ENCODE peak calls at places on chromosomes 4 and X, in four cellular contexts. E is OCI-LY7, Q is mesendoderm, Z is A549. I is an unnamed sample.

GRCh38 chrX:120302434-120302833 is 8.8 kb downstream of the TMEM255A start:
- DNase-seq in E (peak), Q (peak), Z (no peak), I (peak)

GRCh38 chrX:3263681-3264126 is 82.7 kb downstream of the MXRA5 start:
- DNase-seq in E (no peak), Q (no peak), Z (no peak), I (no peak)

GRCh38 chrX:45424341-45424740 is 223.7 kb upstream of the DIPK2B start:
- DNase-seq in E (no peak), Q (no peak), Z (no peak), I (no peak)

GRCh38 chr4:20832821-20833220 is 132.6 kb downstream of the PACRGL start:
- DNase-seq in E (no peak), Q (no peak), Z (no peak), I (no peak)

GRCh38 chr4:98601719-98602118 is 56.7 kb downstream of the TSPAN5 start:
- DNase-seq in E (no peak), Q (no peak), Z (no peak), I (no peak)

GRCh38 chr4:135194477-135194876 is 992.9 kb upstream of the PABPC4L start:
- DNase-seq in E (no peak), Q (no peak), Z (no peak), I (no peak)

GRCh38 chr4:157043131-157043530 is 32.8 kb upstream of the GLRB start:
- DNase-seq in E (no peak), Q (peak), Z (no peak), I (peak)

GRCh38 chr4:128302775-128303174 is 15.2 kb upstream of the PGRMC2 start:
- DNase-seq in E (no peak), Q (no peak), Z (no peak), I (no peak)

GRCh38 chrX:23822397-23822796 is 39.4 kb downstream of the SAT1 start:
- DNase-seq in E (no peak), Q (no peak), Z (no peak), I (no peak)

GRCh38 chr4:88350786-88351185 is 27.9 kb upstream of the HERC6 start:
- DNase-seq in E (no peak), Q (no peak), Z (no peak), I (no peak)

GRCh38 chr4:88356771-88357170 is 21.9 kb upstream of the HERC6 start:
- DNase-seq in E (no peak), Q (no peak), Z (no peak), I (no peak)

GRCh38 chr4:88353324-88353723 is 25.3 kb upstream of the HERC6 start:
- DNase-seq in E (peak), Q (peak), Z (no peak), I (no peak)

GRCh38 chr4:88357262-88357661 is 21.4 kb upstream of the HERC6 start:
- DNase-seq in E (no peak), Q (no peak), Z (no peak), I (no peak)

GRCh38 chr4:88352062-88352461 is 26.6 kb upstream of the HERC6 start:
- DNase-seq in E (no peak), Q (peak), Z (no peak), I (no peak)
- H3K4me2 ChIP-seq in E (no peak), Q (no peak), Z (no peak), I (no peak)

GRCh38 chr4:1403591-1404572 is 2.4 kb downstream of the NKX1-1 start:
- DNase-seq in E (no peak), Q (no peak), Z (no peak), I (no peak)

GRCh38 chr4:1402516-1403101 is 3.6 kb downstream of the NKX1-1 start:
- DNase-seq in E (no peak), Q (no peak), Z (no peak), I (no peak)

GRCh38 chr4:1404573-1405248 is 1.5 kb downstream of the NKX1-1 start:
- DNase-seq in E (no peak), Q (no peak), Z (no peak), I (no peak)

GRCh38 chr4:1402021-1402515 is 4.2 kb downstream of the NKX1-1 start:
- DNase-seq in E (no peak), Q (no peak), Z (no peak), I (no peak)

DNA sequence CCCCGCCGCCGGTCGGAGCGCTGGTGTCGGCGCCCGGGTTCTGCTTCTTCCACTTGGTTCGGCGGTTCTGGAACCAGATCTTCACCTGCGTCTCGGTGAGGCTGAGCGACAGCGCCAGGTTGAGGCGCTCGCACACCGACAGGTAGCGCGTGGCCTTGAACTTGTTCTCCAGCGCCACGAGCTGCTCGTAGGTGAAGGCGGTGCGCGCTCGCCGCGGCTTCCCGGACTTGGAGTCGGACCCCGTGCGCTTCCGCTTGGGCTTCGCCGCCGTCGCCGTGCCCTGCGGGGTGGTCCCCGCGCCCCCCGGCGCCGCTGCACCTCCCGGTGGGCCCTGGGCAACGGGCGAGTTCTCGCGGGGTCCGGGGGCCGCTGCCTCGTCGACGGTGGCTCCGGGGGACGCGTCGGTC is 3.1 kb downstream of the NKX1-1 start:
- DNase-seq in E (no peak), Q (no peak), Z (no peak), I (no peak)
- H3K4me2 ChIP-seq in E (no peak), Q (no peak), Z (peak), I (no peak)

GRCh38 chr4:10002278-10002677 is 19.0 kb downstream of the SLC2A9 start:
- DNase-seq in E (no peak), Q (no peak), Z (no peak), I (no peak)
- H3K4me2 ChIP-seq in E (no peak), Q (no peak), Z (no peak), I (no peak)

DNA sequence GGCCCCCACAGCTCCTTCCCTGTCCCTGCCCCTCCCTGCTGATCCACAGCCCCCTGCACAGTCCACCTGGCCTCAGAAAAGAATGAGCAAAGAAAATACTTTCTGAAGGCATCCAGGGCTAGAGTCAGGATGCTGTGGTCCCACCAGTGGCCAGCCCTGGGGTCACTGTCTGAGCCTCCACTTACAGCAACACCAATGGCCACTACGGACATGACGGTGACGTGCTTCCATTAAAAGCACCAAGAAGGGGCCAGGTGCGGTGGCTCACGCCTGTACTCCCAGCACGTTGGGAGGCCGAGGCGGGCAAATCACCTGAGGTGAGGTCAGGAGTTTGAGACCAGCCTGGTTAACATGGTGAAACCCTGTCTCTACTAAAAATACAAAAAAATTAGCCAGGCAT is 4.0 kb downstream of the JAKMIP1 start:
- DNase-seq in E (no peak), Q (no peak), Z (no peak), I (no peak)
- H3K4me2 ChIP-seq in E (no peak), Q (no peak), Z (no peak), I (no peak)

GRCh38 chr4:52657630-52658501 is 1.2 kb downstream of the USP46 start:
- DNase-seq in E (peak), Q (peak), Z (no peak), I (no peak)
- H3K4me2 ChIP-seq in E (peak), Q (peak), Z (peak), I (peak)

GRCh38 chr4:119087121-119087520 is 48.5 kb upstream of the MYOZ2 start:
- DNase-seq in E (no peak), Q (no peak), Z (no peak), I (no peak)
- H3K4me2 ChIP-seq in E (no peak), Q (no peak), Z (peak), I (no peak)

I was measured in MM.1S.